ENCODE peak calls at places on chromosomes 6 and 20, in five cellular contexts. H is ovary, L is left ventricle myocardium inferior, Z is WERI-Rb-1, E is neural progenitor cell. I is an unnamed sample.

GRCh38 chr20:33450867-33451266 is 7.3 kb upstream of the SNTA1 start:
- DNase-seq in H (no peak), L (no peak), Z (no peak), E (no peak), I (no peak)

GRCh38 chr6:10373642-10374359 is 41.1 kb downstream of the TFAP2A start:
- DNase-seq in H (no peak), L (no peak), Z (no peak), E (no peak), I (peak)

GRCh38 chr6:710601-711571 is 17.9 kb upstream of the EXOC2 start:
- DNase-seq in H (peak), L (peak), Z (no peak), E (peak), I (no peak)

GRCh38 chr6:133774356-133774755 is 114.6 kb upstream of the TCF21 start:
- DNase-seq in H (no peak), L (no peak), Z (no peak), E (no peak), I (no peak)

GRCh38 chr20:1210501-1210900 is 7.2 kb downstream of the C20orf202 start:
- DNase-seq in H (no peak), L (no peak), Z (no peak), E (no peak), I (no peak)

GRCh38 chr6:121443953-121444590 is 8.6 kb downstream of the GJA1 start:
- DNase-seq in H (no peak), L (no peak), Z (no peak), E (no peak), I (no peak)

GRCh38 chr6:18154507-18155272 is at the start of gene TPMT:
- DNase-seq in H (no peak), L (no peak), Z (no peak), E (peak), I (no peak)

GRCh38 chr20:45545754-45546453 is 1.3 kb downstream of the EPPIN start:
- DNase-seq in H (no peak), L (no peak), Z (no peak), E (peak), I (peak)

GRCh38 chr20:53706511-53707031 is 112.9 kb upstream of the ZNF217 start:
- DNase-seq in H (no peak), L (no peak), Z (no peak), E (peak), I (no peak)

GRCh38 chr6:84536914-84537638 is 227.3 kb downstream of the TBX18 start:
- DNase-seq in H (no peak), L (no peak), Z (no peak), E (no peak), I (no peak)

GRCh38 chr6:159762681-159763293 is 942 bp downstream of the ACAT2 start:
- DNase-seq in H (no peak), L (peak), Z (no peak), E (peak), I (no peak)

GRCh38 chr6:125009578-125009977 is 47.3 kb downstream of the RNF217 start:
- DNase-seq in H (no peak), L (no peak), Z (no peak), E (no peak), I (no peak)

GRCh38 chr20:49713779-49714712 is at the start of gene B4GALT5:
- DNase-seq in H (peak), L (peak), Z (peak), E (peak), I (no peak)

GRCh38 chr6:69378326-69378725 is 418.5 kb downstream of the LMBRD1 start:
- DNase-seq in H (no peak), L (no peak), Z (peak), E (peak), I (no peak)

GRCh38 chr6:16337280-16337975 is 99.0 kb downstream of the GMPR start:
- DNase-seq in H (peak), L (peak), Z (no peak), E (no peak), I (no peak)

GRCh38 chr20:50281831-50282591 is 91.4 kb downstream of the CEBPB start:
- DNase-seq in H (no peak), L (no peak), Z (no peak), E (peak), I (no peak)

GRCh38 chr6:49636368-49637332 is at the start of gene RHAG:
- DNase-seq in H (no peak), L (no peak), Z (no peak), E (no peak), I (no peak)

GRCh38 chr20:11098888-11099287 is 425.1 kb upstream of the JAG1 start:
- DNase-seq in H (no peak), L (no peak), Z (peak), E (peak), I (no peak)
- TF ChIP-seq CTCF in H (no peak), L (peak), Z (peak), E (peak), I (peak)

GRCh38 chr6:111478749-111479148 is 4.3 kb downstream of the REV3L start:
- DNase-seq in H (no peak), L (no peak), Z (no peak), E (peak), I (no peak)

GRCh38 chr6:111478064-111478476 is 4.9 kb downstream of the REV3L start:
- DNase-seq in H (no peak), L (no peak), Z (no peak), E (no peak), I (no peak)

GRCh38 chr6:111474771-111475170 is 8.2 kb downstream of the REV3L start:
- DNase-seq in H (no peak), L (no peak), Z (no peak), E (no peak), I (no peak)

GRCh38 chr6:111474106-111474505 is 8.9 kb downstream of the REV3L start:
- DNase-seq in H (no peak), L (no peak), Z (no peak), E (no peak), I (no peak)

GRCh38 chr6:111477481-111477938 is 5.5 kb downstream of the REV3L start:
- DNase-seq in H (no peak), L (no peak), Z (no peak), E (no peak), I (no peak)
- H3K4me3 ChIP-seq in H (no peak), L (no peak), Z (no peak), E (no peak), I (no peak)

DNA sequence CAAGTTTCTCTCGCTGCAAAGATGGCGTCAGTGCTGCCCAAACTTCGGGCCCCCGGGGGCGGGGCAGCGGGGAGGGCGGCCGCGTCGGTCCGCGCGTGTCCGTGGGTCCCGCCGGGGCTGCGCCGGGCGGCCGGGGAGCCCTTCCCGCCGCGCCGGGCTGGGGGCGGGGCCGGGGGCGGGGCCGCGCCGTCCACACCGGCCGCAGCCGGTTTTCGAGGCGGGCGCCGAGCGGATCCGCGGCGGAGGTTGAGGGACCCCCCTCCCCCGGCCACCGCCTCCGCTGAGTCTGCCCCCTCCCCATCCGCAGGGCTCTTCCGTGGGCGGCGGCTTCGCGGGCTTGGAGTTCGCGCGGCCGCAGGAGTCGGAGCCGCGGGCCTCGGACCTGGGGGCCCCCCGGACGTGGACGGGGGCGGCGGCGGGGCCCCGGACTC is 509 bp downstream of the SLC2A4RG start:
- DNase-seq in H (peak), L (peak), Z (no peak), E (peak), I (no peak)
- TF ChIP-seq CTCF in H (no peak), L (no peak), Z (no peak), E (no peak), I (no peak)

DNA sequence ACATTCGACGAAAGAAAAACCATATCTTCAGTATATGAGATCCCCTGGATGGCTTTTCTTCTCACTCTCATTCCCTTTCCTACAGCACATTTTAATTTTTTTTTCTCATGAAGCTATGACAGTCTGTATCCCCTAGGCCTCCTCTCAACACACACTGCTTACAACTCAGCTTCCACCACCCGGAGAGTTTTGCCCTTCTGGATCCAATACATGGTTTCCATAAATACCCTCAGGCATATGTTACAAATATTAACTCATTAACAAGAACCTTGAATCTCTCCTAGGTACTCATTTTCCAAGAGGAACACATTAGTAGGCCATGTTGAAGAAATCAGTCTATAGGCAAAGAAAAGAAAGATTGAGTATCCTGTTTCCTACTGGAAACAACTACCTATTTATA is 44.0 kb downstream of the PAK5 start:
- DNase-seq in H (no peak), L (no peak), Z (no peak), E (no peak), I (no peak)
- H3K4me3 ChIP-seq in H (no peak), L (no peak), Z (no peak), E (no peak), I (no peak)

GRCh38 chr6:126628125-126628524 is 288.2 kb downstream of the CENPW start:
- DNase-seq in H (no peak), L (no peak), Z (no peak), E (no peak), I (no peak)
- TF ChIP-seq CTCF in H (no peak), L (no peak), Z (peak), E (peak), I (no peak)

I was measured in epithelial cell of proximal tubule.